ENCODE peak calls at places on chromosomes 16 and 17, in ten cellular contexts. H is DMS 273 treated with DMSO at 0.1 percent for 48 hours; U is EL; L is AG20443; X is activated naive CD4-positive, alpha-beta T cell treated with anti-CD3 and anti-CD28 coated beads, Interleukin-2, amount 50 U/mL, for 16 hours; C is HTR-8/SVneo; F is thyroid gland; K is stimulated activated CD4-positive, alpha-beta T cell treated with anti-CD3 and anti-CD28 coated beads, TNF-alpha, amount 100 ng/mL, for 4 hours; J is ELR; E is activated CD4-positive, alpha-beta T cell treated with anti-CD3 and anti-CD28 coated beads, Interleukin-2, amount 50 U/mL, for 24 hours. T is an unnamed sample.
A peak's percentile ranks its signal among the peaks of the same experiment; 100 is the strongest.

GRCh38 chr17:32488604-32489180 is 1.9 kb downstream of the CDK5R1 start:
- DNase-seq in X (no peak), K (no peak), L (no peak), H (no peak), E (no peak), J (no peak), C (no peak), F (no peak), U (no peak), T (no peak)

GRCh38 chr17:50397111-50397918 is at the start of gene LRRC59:
- DNase-seq in F (peak; percentile 85), K (peak; percentile 86), U (peak; percentile 83), X (peak; percentile 91), H (peak; percentile 37), E (peak; percentile 89), J (peak; percentile 91), C (peak; percentile 94), L (peak; percentile 95), T (peak; percentile 72)

GRCh38 chr16:48384305-48384981 is 770 bp downstream of the SIAH1 start:
- DNase-seq in L (peak; percentile 81), U (peak; percentile 53), H (peak; percentile 40), X (peak; percentile 18), J (peak; percentile 59), F (peak; percentile 72), E (peak; percentile 4), C (peak; percentile 46), K (no peak), T (peak; percentile 35)

GRCh38 chr16:11354733-11355574 is 9.7 kb downstream of the RMI2 start:
- DNase-seq in F (no peak), H (no peak), E (peak; percentile 33), U (no peak), X (peak; percentile 72), J (no peak), C (no peak), L (no peak), K (peak; percentile 31), T (no peak)

GRCh38 chr17:75228305-75228704 is 22.8 kb downstream of the NUP85 start:
- DNase-seq in L (peak; percentile 11), F (no peak), X (no peak), E (no peak), U (no peak), H (no peak), J (no peak), K (no peak), C (no peak), T (no peak)

GRCh38 chr16:54270711-54271110 is 15.9 kb downstream of the IRX3 start:
- DNase-seq in C (no peak), L (no peak), F (no peak), X (no peak), U (no peak), J (no peak), H (no peak), E (no peak), K (no peak), T (no peak)

GRCh38 chr17:60664022-60664421 is 13.6 kb upstream of the BCAS3 start:
- DNase-seq in K (no peak), H (no peak), U (peak; percentile 25), L (peak; percentile 42), C (no peak), X (no peak), J (peak; percentile 28), E (no peak), F (no peak), T (no peak)

GRCh38 chr17:64156670-64157069 is 26.7 kb upstream of the ERN1 start:
- DNase-seq in H (no peak), F (peak; percentile 82), X (no peak), K (no peak), E (no peak), U (no peak), L (no peak), C (no peak), J (no peak), T (no peak)

GRCh38 chr17:17078832-17079231 is 36.6 kb downstream of the MPRIP start:
- DNase-seq in C (no peak), U (no peak), J (no peak), H (no peak), K (no peak), F (no peak), L (no peak), X (no peak), E (no peak), T (no peak)

GRCh38 chr17:50207792-50208567 is 6.5 kb upstream of the COL1A1 start:
- DNase-seq in X (no peak), L (no peak), H (no peak), F (no peak), K (no peak), C (no peak), J (no peak), U (no peak), E (no peak), T (peak; percentile 4)

GRCh38 chr16:7057458-7057857 is 275.2 kb upstream of the RBFOX1 start:
- DNase-seq in X (no peak), J (no peak), F (no peak), C (no peak), E (no peak), L (no peak), K (no peak), H (no peak), U (no peak), T (no peak)

GRCh38 chr17:77496401-77496801 is 355.6 kb downstream of the SEC14L1 start:
- DNase-seq in E (no peak), H (no peak), C (no peak), K (no peak), L (no peak), U (no peak), F (no peak), X (no peak), J (no peak), T (no peak)

GRCh38 chr17:77373298-77374169 is 232.8 kb downstream of the SEC14L1 start:
- DNase-seq in C (no peak), F (peak; percentile 76), J (peak; percentile 62), L (peak; percentile 40), U (no peak), X (no peak), H (no peak), E (no peak), K (no peak), T (no peak)

GRCh38 chr16:27844826-27845225 is 218.7 kb downstream of the GSG1L start:
- DNase-seq in U (no peak), F (no peak), L (no peak), J (no peak), K (no peak), X (no peak), E (no peak), H (no peak), C (no peak), T (no peak)